ENCODE peak calls at places on chromosomes 7 and 10, in five cellular contexts. P, F, R, W and Q are unnamed samples.

GRCh38 chr10:122504551-122504950 is 43.2 kb downstream of the HTRA1 start:
- DNase-seq in W (peak), F (peak), P (no peak), R (peak), Q (no peak)

GRCh38 chr7:150911590-150912267 is 59.4 kb downstream of the AOC1 start:
- DNase-seq in F (no peak), W (no peak), P (no peak), R (no peak), Q (no peak)

GRCh38 chr10:50404021-50404823 is 152.9 kb upstream of the ASAH2 start:
- DNase-seq in W (no peak), F (no peak), R (no peak), P (no peak), Q (no peak)

GRCh38 chr10:114022751-114023150 is 20.9 kb upstream of the ADRB1 start:
- DNase-seq in P (no peak), F (no peak), W (no peak), R (no peak), Q (no peak)

GRCh38 chr10:43048301-43049051 is 28.4 kb upstream of the RET start:
- DNase-seq in P (no peak), R (no peak), W (no peak), F (no peak), Q (no peak)

GRCh38 chr10:81213360-81213759 is 661.6 kb upstream of the NRG3 start:
- DNase-seq in P (no peak), R (no peak), F (no peak), W (no peak), Q (no peak)

GRCh38 chr7:47764746-47765145 is 182.8 kb upstream of the TNS3 start:
- DNase-seq in W (no peak), R (no peak), F (no peak), P (no peak), Q (no peak)

GRCh38 chr7:94325121-94325475 is 69.6 kb upstream of the COL1A2 start:
- DNase-seq in P (no peak), W (no peak), R (no peak), F (no peak), Q (no peak)

GRCh38 chr10:102880256-102880655 is 11.0 kb downstream of the AS3MT start:
- DNase-seq in F (no peak), R (no peak), P (no peak), W (no peak), Q (no peak)

GRCh38 chr10:81914736-81915510 is 39.9 kb downstream of the NRG3 start:
- DNase-seq in W (no peak), P (no peak), F (no peak), R (no peak), Q (no peak)

GRCh38 chr10:4661572-4662255 is 164.3 kb upstream of the AKR1E2 start:
- DNase-seq in R (no peak), W (peak), F (no peak), P (no peak), Q (no peak)

GRCh38 chr7:130350945-130351663 is 6.5 kb downstream of the CPA5 start:
- DNase-seq in F (no peak), P (no peak), W (no peak), R (no peak), Q (no peak)

GRCh38 chr10:98394855-98395440 is 20.0 kb downstream of the PYROXD2 start:
- DNase-seq in P (no peak), R (no peak), W (no peak), F (no peak), Q (no peak)

GRCh38 chr10:132807621-132808049 is 21.7 kb upstream of the NKX6-2 start:
- DNase-seq in F (no peak), R (no peak), P (no peak), W (no peak), Q (no peak)

GRCh38 chr7:34758111-34758601 is 100.1 kb downstream of the NPSR1 start:
- DNase-seq in F (no peak), P (no peak), W (no peak), R (no peak), Q (no peak)

GRCh38 chr7:44853391-44853790 is 5.5 kb upstream of the H2AZ2 start:
- DNase-seq in F (no peak), R (no peak), P (no peak), W (no peak), Q (no peak)

GRCh38 chr7:2032876-2033407 is 199.8 kb downstream of the MAD1L1 start:
- DNase-seq in R (no peak), F (no peak), W (no peak), P (no peak), Q (peak)

GRCh38 chr7:44769381-44770209 is 20.9 kb downstream of the ZMIZ2 start:
- DNase-seq in R (no peak), W (peak), P (no peak), F (no peak), Q (no peak)

GRCh38 chr7:66575398-66575797 is 53.3 kb upstream of the KCTD7 start:
- DNase-seq in W (no peak), P (no peak), F (no peak), R (no peak), Q (no peak)

GRCh38 chr10:101611506-101611905 is 23.4 kb downstream of the DPCD start:
- DNase-seq in P (no peak), W (no peak), F (no peak), R (no peak), Q (no peak)

GRCh38 chr7:35680403-35681013 is 14.4 kb downstream of the HERPUD2 start:
- DNase-seq in F (no peak), W (no peak), P (no peak), R (no peak), Q (no peak)

GRCh38 chr7:108497082-108497725 is 28.7 kb downstream of the PNPLA8 start:
- DNase-seq in F (no peak), W (peak), R (no peak), P (peak), Q (no peak)

GRCh38 chr7:139360948-139361307 is 1.2 kb downstream of the LUC7L2 start:
- DNase-seq in P (no peak), R (no peak), W (no peak), F (no peak), Q (no peak)

GRCh38 chr10:49277973-49278372 is 21.0 kb upstream of the C10orf71 start:
- DNase-seq in W (no peak), F (no peak), P (no peak), R (no peak), Q (no peak)

GRCh38 chr7:1538544-1539345 is 8.2 kb downstream of the MAFK start:
- DNase-seq in W (peak), F (no peak), P (no peak), R (no peak), Q (no peak)

GRCh38 chr7:100115026-100115425 is 4.1 kb downstream of the TAF6 start:
- DNase-seq in R (no peak), P (no peak), W (no peak), F (no peak), Q (no peak)

GRCh38 chr10:61701055-61701705 is 38.5 kb downstream of the CABCOCO1 start:
- DNase-seq in W (no peak), F (no peak), P (no peak), R (no peak), Q (no peak)

GRCh38 chr10:1874533-1874932 is 137.2 kb upstream of the ADARB2 start:
- DNase-seq in W (no peak), F (no peak), R (no peak), P (no peak), Q (no peak)